ENCODE peak calls at places on chromosome 6, in eight cellular contexts. Q is NCI-H1105 treated with DMSO at 0.1 percent for 48 hours; X is ureter; A is activated CD4-positive, alpha-beta T cell treated with anti-CD3 and anti-CD28 coated beads for 24 hours; K is naive B cell; Z is GM10248; G is myocyte; N is A549. O is an unnamed sample.

GRCh38 chr6:1334725-1335124 is 22.8 kb downstream of the FOXQ1 start:
- DNase-seq in Q (no peak), X (no peak), A (no peak), K (no peak), Z (no peak), G (no peak), N (no peak), O (no peak)

GRCh38 chr6:77292564-77293546 is 170.4 kb downstream of the HTR1B start:
- DNase-seq in Q (no peak), X (no peak), A (no peak), K (no peak), Z (no peak), G (peak), N (peak), O (no peak)

GRCh38 chr6:129621252-129621651 is 88.7 kb downstream of the ARHGAP18 start:
- DNase-seq in Q (no peak), X (no peak), A (peak), K (peak), Z (no peak), G (no peak), N (peak), O (no peak)

GRCh38 chr6:168526841-168527281 is 85.9 kb downstream of the SMOC2 start:
- DNase-seq in Q (peak), X (peak), A (no peak), K (no peak), Z (no peak), G (no peak), N (no peak), O (no peak)

GRCh38 chr6:43842231-43842794 is 72.3 kb downstream of the VEGFA start:
- DNase-seq in Q (no peak), X (no peak), A (no peak), K (no peak), Z (no peak), G (peak), N (no peak), O (peak)

GRCh38 chr6:56758120-56758519 is 115.4 kb upstream of the DST start:
- DNase-seq in Q (no peak), X (no peak), A (no peak), K (no peak), Z (no peak), G (no peak), N (no peak), O (no peak)

GRCh38 chr6:37822851-37823682 is 3.5 kb downstream of the ZFAND3 start:
- DNase-seq in Q (no peak), X (no peak), A (peak), K (no peak), Z (no peak), G (no peak), N (no peak), O (peak)

GRCh38 chr6:3414704-3415453 is 42.0 kb downstream of the SLC22A23 start:
- DNase-seq in Q (no peak), X (peak), A (no peak), K (no peak), Z (peak), G (no peak), N (no peak), O (peak)

GRCh38 chr6:78243519-78243918 is 590.7 kb downstream of the MEI4 start:
- DNase-seq in Q (peak), X (no peak), A (no peak), K (no peak), Z (no peak), G (no peak), N (no peak), O (no peak)

GRCh38 chr6:170434114-170434820 is 118.8 kb downstream of the PSMB1 start:
- DNase-seq in Q (no peak), X (no peak), A (no peak), K (no peak), Z (no peak), G (no peak), N (no peak), O (no peak)

GRCh38 chr6:25017486-25017885 is 81.7 kb upstream of the RIPOR2 start:
- DNase-seq in Q (no peak), X (no peak), A (no peak), K (no peak), Z (no peak), G (no peak), N (no peak), O (no peak)

GRCh38 chr6:96626749-96627353 is 63.9 kb downstream of the FHL5 start:
- DNase-seq in Q (peak), X (no peak), A (no peak), K (peak), Z (peak), G (peak), N (peak), O (peak)

GRCh38 chr6:17001188-17001587 is 100.7 kb upstream of the STMND1 start:
- DNase-seq in Q (no peak), X (no peak), A (no peak), K (no peak), Z (no peak), G (no peak), N (no peak), O (no peak)

GRCh38 chr6:158519761-158520160 is 40.1 kb upstream of the TMEM181 start:
- DNase-seq in Q (no peak), X (no peak), A (no peak), K (no peak), Z (no peak), G (no peak), N (no peak), O (no peak)

GRCh38 chr6:28981391-28981832 is 23.7 kb downstream of the ZNF311 start:
- DNase-seq in Q (peak), X (peak), A (peak), K (peak), Z (no peak), G (peak), N (peak), O (peak)

GRCh38 chr6:169918239-169918953 is 167.0 kb downstream of the ERMARD start:
- DNase-seq in Q (no peak), X (no peak), A (no peak), K (no peak), Z (no peak), G (no peak), N (no peak), O (no peak)

GRCh38 chr6:143222758-143223334 is 162.2 kb downstream of the AIG1 start:
- DNase-seq in Q (no peak), X (no peak), A (no peak), K (no peak), Z (no peak), G (no peak), N (no peak), O (no peak)

GRCh38 chr6:134480593-134480992 is 162.7 kb upstream of the SGK1 start:
- DNase-seq in Q (no peak), X (no peak), A (no peak), K (no peak), Z (no peak), G (no peak), N (no peak), O (no peak)

GRCh38 chr6:163925839-163926238 is 511.3 kb downstream of the QKI start:
- DNase-seq in Q (no peak), X (no peak), A (no peak), K (no peak), Z (no peak), G (no peak), N (no peak), O (no peak)

GRCh38 chr6:137709424-137710281 is 157.4 kb upstream of the TNFAIP3 start:
- DNase-seq in Q (no peak), X (no peak), A (no peak), K (no peak), Z (no peak), G (no peak), N (no peak), O (no peak)

GRCh38 chr6:150221152-150221551 is 78.3 kb downstream of the PPP1R14C start:
- DNase-seq in Q (no peak), X (no peak), A (no peak), K (no peak), Z (no peak), G (no peak), N (no peak), O (no peak)

GRCh38 chr6:169985121-169986015 is 233.9 kb downstream of the ERMARD start:
- DNase-seq in Q (no peak), X (no peak), A (no peak), K (no peak), Z (no peak), G (no peak), N (no peak), O (no peak)

GRCh38 chr6:22800451-22800850 is 231.1 kb downstream of the HDGFL1 start:
- DNase-seq in Q (no peak), X (no peak), A (no peak), K (no peak), Z (no peak), G (no peak), N (no peak), O (no peak)

GRCh38 chr6:31948753-31949413 is 3.0 kb downstream of the CFB start:
- DNase-seq in Q (no peak), X (no peak), A (no peak), K (no peak), Z (no peak), G (no peak), N (no peak), O (no peak)

GRCh38 chr6:38393986-38394385 is 245.7 kb downstream of the BTBD9 start:
- DNase-seq in Q (no peak), X (no peak), A (no peak), K (no peak), Z (no peak), G (no peak), N (no peak), O (no peak)

GRCh38 chr6:37209461-37210205 is 39.7 kb downstream of the PIM1 start:
- DNase-seq in Q (no peak), X (no peak), A (no peak), K (no peak), Z (no peak), G (no peak), N (no peak), O (no peak)

GRCh38 chr6:69917834-69918233 is 51.5 kb downstream of the COL19A1 start:
- DNase-seq in Q (no peak), X (no peak), A (no peak), K (no peak), Z (no peak), G (peak), N (peak), O (peak)

GRCh38 chr6:107479089-107479690 is 10.7 kb upstream of the SOBP start:
- DNase-seq in Q (no peak), X (no peak), A (no peak), K (no peak), Z (no peak), G (peak), N (no peak), O (no peak)

GRCh38 chr6:37303891-37304503 is 46.1 kb upstream of the TMEM217 start:
- DNase-seq in Q (peak), X (no peak), A (no peak), K (no peak), Z (peak), G (peak), N (peak), O (peak)

GRCh38 chr6:41163419-41163717 is 452 bp upstream of the TREM2 start:
- DNase-seq in Q (no peak), X (no peak), A (no peak), K (no peak), Z (no peak), G (no peak), N (no peak), O (no peak)

GRCh38 chr6:169857343-169858292 is 106.2 kb downstream of the ERMARD start:
- DNase-seq in Q (no peak), X (no peak), A (no peak), K (no peak), Z (no peak), G (no peak), N (no peak), O (no peak)

GRCh38 chr6:78460711-78461110 is 406.6 kb upstream of the IRAK1BP1 start:
- DNase-seq in Q (no peak), X (no peak), A (no peak), K (no peak), Z (no peak), G (no peak), N (no peak), O (no peak)

GRCh38 chr6:51855310-51856082 is 231.9 kb downstream of the PKHD1 start:
- DNase-seq in Q (peak), X (no peak), A (peak), K (peak), Z (peak), G (peak), N (peak), O (peak)

GRCh38 chr6:79672631-79673065 is 41.5 kb downstream of the SH3BGRL2 start:
- DNase-seq in Q (no peak), X (no peak), A (no peak), K (no peak), Z (peak), G (peak), N (peak), O (peak)

GRCh38 chr6:89281779-89282246 is 33.3 kb downstream of the GABRR2 start:
- DNase-seq in Q (no peak), X (no peak), A (no peak), K (no peak), Z (peak), G (peak), N (peak), O (peak)

GRCh38 chr6:134029495-134030455 is 22.6 kb downstream of the SLC2A12 start:
- DNase-seq in Q (peak), X (no peak), A (no peak), K (no peak), Z (no peak), G (peak), N (peak), O (no peak)

O was measured in cardiac muscle cell.